ENCODE peak calls at places on chromosome 19, in eight cellular contexts. Z is non-pigmented ciliary epithelial cell; P is activated T-cell treated with anti-CD3 and anti-CD28 coated beads, Interleukin-2, amount 50 U/mL, for 4 hours; U is progenitor cell of endocrine pancreas; Q is activated naive CD8-positive, alpha-beta T cell treated with anti-CD3 and anti-CD28 coated beads for 36 hours; L is RCC 7860; A is nephron progenitor cell; V is KG1. H is an unnamed sample.

GRCh38 chr19:11699931-11700794 is 38.6 kb downstream of the ZNF823 start:
- DNase-seq in Z (no peak), P (no peak), U (no peak), Q (no peak), L (peak), A (no peak), V (no peak), H (no peak)

GRCh38 chr19:48194041-48194871 is 23.8 kb downstream of the ZSWIM9 start:
- DNase-seq in Z (no peak), P (no peak), U (no peak), Q (no peak), L (no peak), A (peak), V (no peak), H (peak)

GRCh38 chr19:17266026-17266425 is 1.2 kb upstream of the BABAM1 start:
- DNase-seq in Z (no peak), P (no peak), U (no peak), Q (no peak), L (no peak), A (no peak), V (no peak), H (no peak)

GRCh38 chr19:40512473-40513344 is 45.9 kb downstream of the SPTBN4 start:
- DNase-seq in Z (no peak), P (no peak), U (peak), Q (peak), L (no peak), A (peak), V (no peak), H (peak)

GRCh38 chr19:40279120-40279551 is 6.0 kb downstream of the AKT2 start:
- DNase-seq in Z (no peak), P (no peak), U (no peak), Q (no peak), L (no peak), A (no peak), V (no peak), H (no peak)

GRCh38 chr19:9075064-9075964 is 11.5 kb upstream of the OR1M1 start:
- DNase-seq in Z (peak), P (no peak), U (no peak), Q (peak), L (peak), A (peak), V (peak), H (no peak)

GRCh38 chr19:860481-861098 is 1.1 kb downstream of the CFD start:
- DNase-seq in Z (no peak), P (peak), U (peak), Q (peak), L (peak), A (peak), V (no peak), H (peak)

GRCh38 chr19:54461201-54462071 is 2.1 kb downstream of the LENG9 start:
- DNase-seq in Z (no peak), P (no peak), U (no peak), Q (no peak), L (no peak), A (no peak), V (no peak), H (no peak)

GRCh38 chr19:10227215-10227971 is 3.7 kb downstream of the S1PR2 start:
- DNase-seq in Z (no peak), P (no peak), U (no peak), Q (no peak), L (no peak), A (peak), V (no peak), H (no peak)

GRCh38 chr19:35554076-35554475 is 8.7 kb downstream of the TMEM147 start:
- DNase-seq in Z (no peak), P (no peak), U (no peak), Q (no peak), L (no peak), A (no peak), V (no peak), H (no peak)

GRCh38 chr19:663682-664117 is 686 bp upstream of the RNF126 start:
- DNase-seq in Z (no peak), P (no peak), U (no peak), Q (no peak), L (no peak), A (no peak), V (no peak), H (no peak)

GRCh38 chr19:10751109-10751972 is 33.5 kb downstream of the DNM2 start:
- DNase-seq in Z (no peak), P (no peak), U (no peak), Q (no peak), L (no peak), A (no peak), V (no peak), H (no peak)

GRCh38 chr19:53365899-53366493 is 491 bp downstream of the ZNF525 start:
- DNase-seq in Z (no peak), P (peak), U (no peak), Q (peak), L (no peak), A (peak), V (no peak), H (peak)

GRCh38 chr19:16836115-16836905 is 7.1 kb downstream of the SIN3B start:
- DNase-seq in Z (no peak), P (no peak), U (no peak), Q (no peak), L (no peak), A (no peak), V (no peak), H (no peak)

GRCh38 chr19:51803965-51804364 is 9.0 kb downstream of the FPR3 start:
- DNase-seq in Z (no peak), P (no peak), U (no peak), Q (no peak), L (no peak), A (no peak), V (peak), H (no peak)

H was measured in NCI-H526.